ENCODE peak calls at places on chromosomes 13 and 19, in five cellular contexts. Y is H1, C is K562, D is GM23338, U is GM12878. G is an unnamed sample.

GRCh38 chr19:29866011-29866410 is 54.2 kb downstream of the CCNE1 start:
- DNase-seq in D (no peak), Y (no peak), U (no peak), C (no peak), G (no peak)

GRCh38 chr13:106083620-106084350 is 451.7 kb downstream of the EFNB2 start:
- DNase-seq in D (peak), C (no peak), Y (no peak), U (no peak), G (peak)

GRCh38 chr13:110907951-110908898 is 6.6 kb downstream of the ANKRD10 start:
- DNase-seq in U (no peak), D (peak), C (no peak), Y (peak), G (no peak)

GRCh38 chr19:28864577-28865042 is 348.3 kb downstream of the UQCRFS1 start:
- DNase-seq in D (no peak), C (no peak), Y (no peak), U (no peak), G (no peak)

GRCh38 chr13:97648171-97648880 is 214.4 kb downstream of the RAP2A start:
- DNase-seq in C (no peak), Y (no peak), U (no peak), D (no peak), G (no peak)

GRCh38 chr19:17997969-17998826 is 9.8 kb upstream of the ARRDC2 start:
- DNase-seq in D (peak), U (no peak), C (peak), Y (no peak), G (peak)

GRCh38 chr19:48123907-48124675 is 13.5 kb upstream of the PLA2G4C start:
- DNase-seq in Y (no peak), U (no peak), D (no peak), C (no peak), G (no peak)

GRCh38 chr19:43820098-43820860 is 6.8 kb upstream of the ZNF283 start:
- DNase-seq in D (peak), U (no peak), Y (peak), C (no peak), G (peak)

GRCh38 chr19:42254083-42254849 is 662 bp downstream of the ERF start:
- DNase-seq in U (no peak), Y (no peak), C (peak), D (peak), G (peak)

GRCh38 chr13:49567501-49567900 is 17.9 kb downstream of the RCBTB1 start:
- DNase-seq in D (no peak), C (peak), U (no peak), Y (no peak), G (no peak)

GRCh38 chr19:14218615-14219330 is 12.8 kb upstream of the ADGRL1 start:
- DNase-seq in C (no peak), Y (no peak), U (no peak), D (no peak), G (no peak)

GRCh38 chr13:30983431-30983830 is 51.0 kb downstream of the TEX26 start:
- DNase-seq in D (peak), C (no peak), Y (no peak), U (no peak), G (no peak)

GRCh38 chr13:30984620-30985019 is 52.2 kb downstream of the TEX26 start:
- DNase-seq in C (no peak), U (no peak), Y (no peak), D (no peak), G (no peak)

GRCh38 chr13:30982506-30982905 is 50.0 kb downstream of the TEX26 start:
- DNase-seq in U (peak), C (no peak), D (no peak), Y (no peak), G (no peak)

GRCh38 chr13:30982911-30983310 is 50.5 kb downstream of the TEX26 start:
- DNase-seq in U (no peak), Y (no peak), C (no peak), D (no peak), G (no peak)

GRCh38 chr13:30985637-30986205 is 53.3 kb downstream of the TEX26 start:
- DNase-seq in D (no peak), C (no peak), U (no peak), Y (no peak), G (no peak)
- TF ChIP-seq CREB1 in D (no peak), C (no peak), U (no peak), Y (no peak), G (no peak)

GRCh38 chr13:36820222-36820621 is 1.2 kb downstream of the RFXAP start:
- DNase-seq in Y (no peak), C (no peak), D (no peak), U (peak), G (no peak)
- TF ChIP-seq CREB1 in Y (no peak), C (no peak), D (no peak), U (no peak), G (no peak)

DNA sequence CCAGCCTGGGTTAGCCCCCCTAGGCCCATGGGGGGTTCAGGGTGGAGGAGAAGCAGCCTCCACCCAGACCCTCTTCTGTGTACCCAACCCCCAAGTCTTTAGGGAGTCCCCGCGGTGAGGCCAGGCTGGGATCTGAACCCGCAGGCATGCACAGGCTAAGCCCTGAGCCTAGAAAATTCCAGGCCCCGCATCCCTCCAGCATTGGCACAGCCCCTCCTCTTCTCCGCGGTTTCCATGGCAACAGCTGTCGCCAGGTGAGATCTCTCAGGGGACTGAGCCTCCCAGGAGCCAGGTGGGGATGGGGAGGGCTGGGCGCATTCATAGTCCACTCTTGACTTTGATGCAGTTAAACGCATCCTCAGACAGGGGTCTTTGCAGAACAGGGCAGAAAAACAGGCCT is 48.4 kb upstream of the USP29 start:
- DNase-seq in C (no peak), Y (no peak), D (no peak), U (no peak), G (no peak)
- TF ChIP-seq CREB1 in C (no peak), Y (no peak), D (no peak), U (no peak), G (no peak)

DNA sequence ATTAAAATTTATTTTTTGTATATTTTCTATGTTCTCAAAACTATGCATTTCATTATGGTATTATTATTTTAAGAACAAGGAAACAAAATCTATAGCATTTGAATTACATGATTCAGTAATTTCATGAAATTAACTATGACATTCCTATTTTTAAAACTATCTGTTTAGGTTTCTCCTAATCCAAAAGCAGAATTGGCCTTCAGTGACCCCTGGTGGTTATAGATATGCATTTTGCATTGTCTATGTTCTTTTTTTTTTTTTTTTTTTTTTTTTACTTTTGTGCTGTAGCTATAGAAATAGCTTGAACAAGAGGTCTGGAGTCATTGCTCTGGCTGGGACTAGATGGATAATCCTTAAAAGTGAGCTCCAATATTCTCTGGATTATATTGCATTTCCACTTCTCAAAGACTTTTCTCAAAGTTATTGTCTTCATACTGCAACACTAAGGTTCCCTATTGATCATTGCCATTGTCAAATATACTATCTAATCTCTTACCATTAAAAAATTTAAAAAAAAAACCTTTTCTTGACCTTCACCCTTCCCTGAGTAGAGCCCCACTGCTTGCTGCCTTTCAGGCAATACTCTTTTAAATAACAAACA is 15.9 kb upstream of the DNAJC3 start:
- DNase-seq in Y (no peak), U (no peak), D (peak), C (peak), G (no peak)
- TF ChIP-seq CREB1 in Y (no peak), U (no peak), D (no peak), C (no peak), G (no peak)

GRCh38 chr13:29339386-29340272 is 255.9 kb downstream of the SLC7A1 start:
- DNase-seq in C (no peak), Y (no peak), U (no peak), D (no peak), G (no peak)
- TF ChIP-seq CREB1 in C (no peak), Y (no peak), U (no peak), D (no peak), G (no peak)

DNA sequence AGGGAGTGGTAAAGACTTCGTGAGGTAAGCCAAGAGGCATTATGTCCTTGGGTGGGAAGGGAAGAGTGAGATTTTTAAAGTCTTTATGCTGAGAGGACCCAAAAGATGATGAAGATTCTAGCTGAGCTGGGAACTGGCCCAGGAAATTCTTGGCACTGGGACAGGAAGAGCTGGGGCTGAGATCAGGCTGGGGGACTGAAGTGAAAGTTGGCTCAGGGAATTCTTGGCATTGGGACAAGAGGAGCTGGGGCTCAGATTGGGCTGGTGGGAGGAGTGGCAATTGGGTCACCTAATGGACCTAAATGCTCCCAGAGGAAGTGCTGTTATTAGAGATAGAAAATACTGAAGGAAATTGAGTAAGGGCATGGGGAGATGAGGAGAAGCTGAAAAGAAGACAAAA is 8.9 kb downstream of the SCEL start:
- DNase-seq in D (no peak), Y (no peak), C (no peak), U (no peak), G (no peak)
- TF ChIP-seq CREB1 in D (no peak), Y (no peak), C (no peak), U (no peak), G (no peak)

DNA sequence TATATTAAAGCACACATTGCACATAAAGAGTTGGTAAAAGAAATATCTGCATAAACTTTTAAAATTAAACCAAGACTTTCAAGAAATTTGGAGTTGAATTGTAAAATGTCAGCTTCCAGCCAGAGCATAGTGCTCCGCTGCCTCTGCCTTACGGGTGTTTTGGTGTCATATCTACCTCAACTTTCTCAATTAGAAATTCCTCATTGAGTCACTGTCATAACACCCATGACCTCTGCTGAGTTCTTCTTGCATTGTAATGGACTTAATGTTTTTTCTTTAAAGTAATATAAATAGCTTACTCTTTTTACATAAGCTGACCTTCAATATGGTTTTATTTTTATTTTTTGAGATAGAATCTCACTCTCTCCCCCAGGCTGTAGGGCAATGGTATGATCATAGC is 551.0 kb upstream of the NBEA start:
- DNase-seq in C (no peak), Y (no peak), D (no peak), U (no peak), G (no peak)
- TF ChIP-seq CREB1 in C (no peak), Y (no peak), D (no peak), U (no peak), G (no peak)

GRCh38 chr13:45925151-45925550 is 73.6 kb upstream of the SIAH3 start:
- DNase-seq in Y (no peak), U (no peak), D (peak), C (peak), G (no peak)

GRCh38 chr13:45932172-45932571 is 80.6 kb upstream of the SIAH3 start:
- DNase-seq in Y (no peak), D (no peak), C (no peak), U (no peak), G (no peak)

GRCh38 chr13:45928196-45928595 is 76.6 kb upstream of the SIAH3 start:
- DNase-seq in D (no peak), U (no peak), C (no peak), Y (no peak), G (no peak)

GRCh38 chr13:45931211-45931610 is 79.7 kb upstream of the SIAH3 start:
- DNase-seq in U (no peak), C (no peak), Y (no peak), D (no peak), G (no peak)

DNA sequence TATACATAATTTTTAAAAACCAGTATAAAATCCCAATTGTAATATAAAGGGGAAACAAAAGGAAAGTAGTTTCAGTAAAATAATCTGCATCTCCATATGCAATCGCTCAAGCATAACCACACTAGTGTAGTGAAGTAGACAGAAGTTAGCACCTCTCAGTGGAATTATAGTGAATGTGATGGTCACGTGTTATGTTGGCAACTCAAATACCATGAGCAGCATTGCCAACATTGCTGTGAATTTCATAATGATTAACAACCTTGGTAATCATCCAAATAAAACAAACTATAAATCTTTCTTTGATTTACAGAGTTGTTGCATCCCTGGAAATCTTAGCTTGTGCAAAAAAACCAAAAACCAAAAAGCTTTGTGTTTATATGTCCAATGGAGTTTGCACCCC is 77.3 kb upstream of the SIAH3 start:
- DNase-seq in U (no peak), Y (no peak), C (no peak), D (no peak), G (no peak)
- TF ChIP-seq CREB1 in U (no peak), Y (no peak), C (no peak), D (no peak), G (no peak)

GRCh38 chr19:4061683-4062575 is 4.8 kb downstream of the ZBTB7A start:
- DNase-seq in Y (no peak), C (no peak), U (no peak), D (peak), G (no peak)

GRCh38 chr19:4061178-4061682 is 5.5 kb downstream of the ZBTB7A start:
- DNase-seq in U (no peak), Y (no peak), D (peak), C (no peak), G (no peak)

GRCh38 chr19:4059493-4059880 is 7.2 kb downstream of the ZBTB7A start:
- DNase-seq in D (no peak), U (no peak), Y (no peak), C (no peak), G (no peak)

GRCh38 chr19:4059931-4060620 is 6.6 kb downstream of the ZBTB7A start:
- DNase-seq in D (peak), Y (no peak), U (peak), C (peak), G (no peak)

GRCh38 chr19:4060621-4061177 is 6.0 kb downstream of the ZBTB7A start:
- DNase-seq in D (no peak), Y (no peak), C (no peak), U (no peak), G (no peak)
- TF ChIP-seq CREB1 in D (no peak), Y (no peak), C (peak), U (no peak), G (no peak)

G was measured in WTC11.